ENCODE peak calls at places on chromosomes 2 and 18, in four cellular contexts. R is bronchial epithelial cell, D is RWPE1, N is tibial artery. L is an unnamed sample.

GRCh38 chr2:73920577-73921545 is 5.8 kb upstream of the DGUOK start:
- DNase-seq in R (no peak), D (no peak), N (no peak), L (peak)

GRCh38 chr2:58796239-58796638 is 555.1 kb upstream of the FANCL start:
- DNase-seq in R (no peak), D (no peak), N (no peak), L (peak)

GRCh38 chr2:51807229-51807628 is 775.3 kb upstream of the NRXN1 start:
- DNase-seq in R (no peak), D (no peak), N (no peak), L (no peak)

GRCh38 chr18:43596106-43596712 is 318.9 kb upstream of the SYT4 start:
- DNase-seq in R (peak), D (peak), N (no peak), L (peak)

GRCh38 chr2:100776445-100776844 is 43.5 kb upstream of the NPAS2 start:
- DNase-seq in R (peak), D (no peak), N (no peak), L (peak)

GRCh38 chr2:232540441-232541041 is 1.0 kb downstream of the CHRNG start:
- DNase-seq in R (no peak), D (no peak), N (no peak), L (no peak)

GRCh38 chr2:223760838-223761502 is 76.4 kb downstream of the AP1S3 start:
- DNase-seq in R (peak), D (peak), N (no peak), L (peak)

GRCh38 chr2:79219383-79219988 is 59.9 kb upstream of the REG3A start:
- DNase-seq in R (peak), D (peak), N (no peak), L (peak)

GRCh38 chr2:135812907-135813511 is 24.0 kb downstream of the LCT start:
- DNase-seq in R (no peak), D (no peak), N (no peak), L (no peak)

GRCh38 chr18:26547302-26548143 is 830 bp downstream of the KCTD1 start:
- DNase-seq in R (peak), D (peak), N (peak), L (peak)
- TF ChIP-seq CTCF in R (peak), D (peak), N (no peak), L (peak)

GRCh38 chr2:158994920-158995676 is 26.7 kb downstream of the TANC1 start:
- DNase-seq in R (no peak), D (no peak), N (no peak), L (peak)

GRCh38 chr2:158995677-158996049 is 27.2 kb downstream of the TANC1 start:
- DNase-seq in R (no peak), D (no peak), N (no peak), L (no peak)

GRCh38 chr2:158997037-158997785 is 28.8 kb downstream of the TANC1 start:
- DNase-seq in R (no peak), D (no peak), N (no peak), L (no peak)

GRCh38 chr2:158998486-158999248 is 30.2 kb downstream of the TANC1 start:
- DNase-seq in R (no peak), D (no peak), N (no peak), L (peak)

GRCh38 chr2:158996378-158996993 is 28.0 kb downstream of the TANC1 start:
- DNase-seq in R (no peak), D (no peak), N (no peak), L (no peak)
- TF ChIP-seq CTCF in R (no peak), D (no peak), N (no peak), L (peak)

DNA sequence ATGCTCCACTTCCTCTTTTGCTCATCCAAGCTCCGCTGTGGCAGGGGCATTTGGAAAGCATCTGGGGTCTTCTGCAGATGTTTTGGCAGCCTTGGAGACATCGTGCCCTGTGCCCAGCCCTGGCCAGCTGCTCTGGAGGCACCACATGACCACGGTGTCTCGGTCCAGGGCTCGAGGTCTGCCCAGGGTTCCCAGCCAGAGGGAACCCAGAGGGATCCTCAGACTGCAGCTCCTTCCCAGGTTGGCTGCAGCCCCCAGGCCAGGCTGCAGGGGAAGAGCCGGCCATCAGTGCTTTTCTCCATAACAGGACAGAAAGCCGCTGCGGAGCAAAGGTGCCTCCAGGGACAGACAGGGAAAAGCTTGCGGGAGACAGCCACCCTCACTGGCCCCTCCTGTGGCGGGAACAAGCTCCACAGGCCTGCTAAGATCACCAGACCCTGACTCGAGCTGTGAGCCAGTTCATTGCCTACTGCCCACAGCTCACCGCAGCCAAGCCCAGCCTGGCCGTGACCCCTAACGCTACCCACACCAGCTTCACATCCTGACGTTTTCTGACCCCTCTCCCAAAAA is 74.7 kb downstream of the SMAD7 start:
- DNase-seq in R (no peak), D (no peak), N (no peak), L (no peak)
- TF ChIP-seq CTCF in R (no peak), D (no peak), N (no peak), L (no peak)

GRCh38 chr2:1887915-1888314 is 143.6 kb upstream of the PXDN start:
- DNase-seq in R (peak), D (peak), N (no peak), L (peak)
- TF ChIP-seq CTCF in R (peak), D (peak), N (no peak), L (peak)

L was measured in MCF 10A.